ENCODE peak calls at places on chromosome 11, in six cellular contexts. One of them, this sample, is unnamed.

GRCh38 chr11:88950975-88951374 is 114.8 kb downstream of the GRM5 start:
- DNase-seq in nucleus accumbens: no peak
- DNase-seq in transverse colon: no peak
- DNase-seq in GF-D8: no peak
- DNase-seq in effector memory CD4-positive, alpha-beta T cell: no peak
- DNase-seq in progenitor cell of endocrine pancreas: no peak
- DNase-seq in this sample: no peak

GRCh38 chr11:113147249-113147648 is 167.1 kb upstream of the TTC12 start:
- DNase-seq in GF-D8: no peak
- DNase-seq in effector memory CD4-positive, alpha-beta T cell: no peak
- DNase-seq in progenitor cell of endocrine pancreas: no peak
- DNase-seq in nucleus accumbens: peak; percentile 64
- DNase-seq in transverse colon: no peak
- DNase-seq in this sample: no peak

GRCh38 chr11:66330931-66331330 is 5.3 kb downstream of the RIN1 start:
- DNase-seq in effector memory CD4-positive, alpha-beta T cell: no peak
- DNase-seq in GF-D8: no peak
- DNase-seq in progenitor cell of endocrine pancreas: no peak
- DNase-seq in transverse colon: no peak
- DNase-seq in nucleus accumbens: no peak
- DNase-seq in this sample: no peak

GRCh38 chr11:3834349-3835099 is 6.2 kb downstream of the RHOG start:
- DNase-seq in nucleus accumbens: no peak
- DNase-seq in progenitor cell of endocrine pancreas: no peak
- DNase-seq in effector memory CD4-positive, alpha-beta T cell: no peak
- DNase-seq in GF-D8: peak; percentile 62
- DNase-seq in transverse colon: peak; percentile 59
- DNase-seq in this sample: no peak

GRCh38 chr11:60130496-60130895 is 42.0 kb downstream of the MS4A2 start:
- DNase-seq in transverse colon: peak; percentile 38
- DNase-seq in GF-D8: peak; percentile 38
- DNase-seq in effector memory CD4-positive, alpha-beta T cell: no peak
- DNase-seq in progenitor cell of endocrine pancreas: no peak
- DNase-seq in nucleus accumbens: no peak
- DNase-seq in this sample: no peak

GRCh38 chr11:73379189-73379880 is 3.1 kb downstream of the RELT start:
- DNase-seq in nucleus accumbens: no peak
- DNase-seq in GF-D8: peak; percentile 48
- DNase-seq in progenitor cell of endocrine pancreas: no peak
- DNase-seq in effector memory CD4-positive, alpha-beta T cell: no peak
- DNase-seq in transverse colon: peak; percentile 42
- DNase-seq in this sample: no peak

GRCh38 chr11:10483584-10483983 is 28.5 kb downstream of the AMPD3 start:
- DNase-seq in progenitor cell of endocrine pancreas: no peak
- DNase-seq in GF-D8: no peak
- DNase-seq in effector memory CD4-positive, alpha-beta T cell: no peak
- DNase-seq in nucleus accumbens: no peak
- DNase-seq in transverse colon: no peak
- DNase-seq in this sample: no peak

GRCh38 chr11:130677486-130678153 is 229.2 kb downstream of the ADAMTS15 start:
- DNase-seq in transverse colon: no peak
- DNase-seq in GF-D8: no peak
- DNase-seq in nucleus accumbens: no peak
- DNase-seq in progenitor cell of endocrine pancreas: no peak
- DNase-seq in effector memory CD4-positive, alpha-beta T cell: no peak
- DNase-seq in this sample: no peak

GRCh38 chr11:73308003-73308962 is at the start of gene ARHGEF17:
- DNase-seq in transverse colon: peak; percentile 72
- DNase-seq in GF-D8: peak; percentile 74
- DNase-seq in progenitor cell of endocrine pancreas: peak; percentile 67
- DNase-seq in nucleus accumbens: peak; percentile 53
- DNase-seq in effector memory CD4-positive, alpha-beta T cell: peak; percentile 25
- DNase-seq in this sample: peak; percentile 28

GRCh38 chr11:71946144-71946571 is 17.3 kb downstream of the RNF121 start:
- DNase-seq in GF-D8: no peak
- DNase-seq in progenitor cell of endocrine pancreas: no peak
- DNase-seq in transverse colon: no peak
- DNase-seq in effector memory CD4-positive, alpha-beta T cell: no peak
- DNase-seq in nucleus accumbens: no peak
- DNase-seq in this sample: no peak

GRCh38 chr11:128692750-128693578 is 908 bp upstream of the FLI1 start:
- DNase-seq in effector memory CD4-positive, alpha-beta T cell: no peak
- DNase-seq in progenitor cell of endocrine pancreas: no peak
- DNase-seq in transverse colon: peak; percentile 27
- DNase-seq in nucleus accumbens: no peak
- DNase-seq in GF-D8: no peak
- DNase-seq in this sample: no peak

GRCh38 chr11:61828629-61829407 is 718 bp downstream of the FADS2 start:
- DNase-seq in transverse colon: no peak
- DNase-seq in GF-D8: peak; percentile 10
- DNase-seq in nucleus accumbens: peak; percentile 35
- DNase-seq in effector memory CD4-positive, alpha-beta T cell: peak; percentile 37
- DNase-seq in progenitor cell of endocrine pancreas: peak; percentile 55
- DNase-seq in this sample: peak; percentile 50

GRCh38 chr11:92211576-92212167 is 12.9 kb upstream of the FAT3 start:
- DNase-seq in progenitor cell of endocrine pancreas: peak; percentile 24
- DNase-seq in GF-D8: no peak
- DNase-seq in nucleus accumbens: no peak
- DNase-seq in transverse colon: no peak
- DNase-seq in effector memory CD4-positive, alpha-beta T cell: no peak
- DNase-seq in this sample: no peak

GRCh38 chr11:47186076-47186936 is at the start of gene PACSIN3:
- DNase-seq in transverse colon: peak; percentile 61
- DNase-seq in effector memory CD4-positive, alpha-beta T cell: peak; percentile 21
- DNase-seq in GF-D8: no peak
- DNase-seq in progenitor cell of endocrine pancreas: peak; percentile 55
- DNase-seq in nucleus accumbens: peak; percentile 17
- DNase-seq in this sample: peak; percentile 34

GRCh38 chr11:93477684-93478234 is 65.4 kb downstream of the SMCO4 start:
- DNase-seq in effector memory CD4-positive, alpha-beta T cell: no peak
- DNase-seq in progenitor cell of endocrine pancreas: no peak
- DNase-seq in GF-D8: no peak
- DNase-seq in transverse colon: no peak
- DNase-seq in nucleus accumbens: no peak
- DNase-seq in this sample: no peak

GRCh38 chr11:69791266-69791665 is 16.1 kb upstream of the FGF4 start:
- DNase-seq in transverse colon: no peak
- DNase-seq in GF-D8: no peak
- DNase-seq in nucleus accumbens: no peak
- DNase-seq in progenitor cell of endocrine pancreas: no peak
- DNase-seq in effector memory CD4-positive, alpha-beta T cell: no peak
- DNase-seq in this sample: no peak

This sample was measured in T-helper 9 cell.